ENCODE peak calls at places on chromosomes 3 and 15, in eight cellular contexts. M is IMR-90, H is HFF-Myc, F is mesendoderm, S is adipocyte, C is Peyer's patch, W is cardiac fibroblast, E is pancreas. R is an unnamed sample.

GRCh38 chr3:162096874-162097273 is 600.3 kb downstream of the OTOL1 start:
- DNase-seq in C (no peak), E (no peak), W (no peak), M (no peak), F (no peak), S (no peak), H (no peak), R (no peak)

GRCh38 chr3:50210510-50211367 is 5.7 kb downstream of the SLC38A3 start:
- DNase-seq in S (no peak), M (no peak), E (peak), H (no peak), C (no peak), F (no peak), W (no peak), R (no peak)

GRCh38 chr3:58234516-58234931 is 3.1 kb upstream of the ABHD6 start:
- DNase-seq in W (no peak), H (no peak), F (no peak), C (no peak), M (peak), E (no peak), S (peak), R (no peak)

GRCh38 chr3:197518794-197519451 is 36.8 kb downstream of the BDH1 start:
- DNase-seq in W (no peak), M (no peak), S (no peak), E (peak), F (no peak), H (no peak), C (no peak), R (no peak)

GRCh38 chr3:24387493-24387892 is 107.2 kb downstream of the THRB start:
- DNase-seq in F (no peak), H (peak), W (peak), C (no peak), M (no peak), S (peak), E (no peak), R (peak)

GRCh38 chr3:52434080-52434479 is 10.8 kb downstream of the SEMA3G start:
- DNase-seq in S (no peak), H (no peak), W (no peak), F (no peak), M (no peak), E (no peak), C (no peak), R (no peak)

GRCh38 chr3:112653881-112654300 is 12.9 kb upstream of the CCDC80 start:
- DNase-seq in E (no peak), S (peak), C (no peak), H (no peak), F (no peak), M (peak), W (peak), R (peak)

GRCh38 chr15:41581110-41581509 is 22.1 kb downstream of the TYRO3 start:
- DNase-seq in C (no peak), M (no peak), F (peak), E (no peak), S (peak), W (no peak), H (no peak), R (no peak)

GRCh38 chr3:71503525-71504249 is 79.8 kb downstream of the FOXP1 start:
- DNase-seq in S (peak), W (peak), H (no peak), C (no peak), E (no peak), M (peak), F (no peak), R (peak)

GRCh38 chr3:128424508-128425069 is 42.1 kb downstream of the DNAJB8 start:
- DNase-seq in M (peak), H (peak), E (no peak), F (no peak), C (no peak), W (peak), S (no peak), R (peak)

GRCh38 chr3:128427175-128427857 is 39.4 kb downstream of the DNAJB8 start:
- DNase-seq in H (no peak), E (peak), S (no peak), C (no peak), W (no peak), M (no peak), F (no peak), R (no peak)

GRCh38 chr3:128425846-128426127 is 40.9 kb downstream of the DNAJB8 start:
- DNase-seq in E (no peak), H (no peak), W (no peak), C (no peak), S (no peak), F (no peak), M (no peak), R (no peak)

GRCh38 chr3:128425142-128425845 is 41.4 kb downstream of the DNAJB8 start:
- DNase-seq in H (no peak), W (no peak), F (no peak), E (peak), S (no peak), M (no peak), C (no peak), R (no peak)

GRCh38 chr3:128426128-128426921 is 40.4 kb downstream of the DNAJB8 start:
- DNase-seq in W (peak), M (no peak), E (peak), F (peak), C (no peak), H (no peak), S (peak), R (no peak)
- H3K4me3 ChIP-seq in W (no peak), M (no peak), E (peak), F (no peak), C (peak), H (no peak), S (no peak), R (no peak)

GRCh38 chr3:154430014-154430413 is at the start of gene GPR149:
- DNase-seq in C (no peak), E (no peak), F (peak), H (no peak), W (peak), M (no peak), S (no peak), R (no peak)
- H3K4me3 ChIP-seq in C (no peak), E (no peak), F (no peak), H (no peak), W (no peak), M (no peak), S (peak), R (peak)

GRCh38 chr3:170866499-170866898 is 3.5 kb downstream of the RPL22L1 start:
- DNase-seq in W (no peak), C (no peak), E (no peak), S (no peak), H (no peak), F (no peak), M (no peak), R (no peak)
- H3K4me3 ChIP-seq in W (no peak), C (no peak), E (no peak), S (peak), H (peak), F (no peak), M (no peak), R (no peak)

GRCh38 chr3:132284756-132285619 is 32.2 kb upstream of the ACP3 start:
- DNase-seq in C (no peak), W (no peak), F (peak), M (no peak), H (no peak), E (peak), S (no peak), R (no peak)
- H3K4me3 ChIP-seq in C (no peak), W (no peak), F (no peak), M (no peak), H (no peak), E (no peak), S (no peak), R (no peak)